ENCODE peak calls at places on chromosomes 7 and 10, in six cellular contexts. V is NCI-H1417, F is smooth muscle cell of the brain vasculature, Q is A549, I is H54, P is memory B cell. Y is an unnamed sample.

GRCh38 chr10:59366310-59366709 is 4.0 kb upstream of the FAM13C start:
- DNase-seq in V (no peak), P (no peak), F (no peak), I (no peak), Q (no peak), Y (no peak)

GRCh38 chr10:59325116-59325515 is 37.2 kb downstream of the FAM13C start:
- DNase-seq in P (no peak), I (no peak), Q (no peak), V (no peak), F (no peak), Y (no peak)

GRCh38 chr10:105793071-105793470 is 1152.0 kb downstream of the SORCS3 start:
- DNase-seq in I (no peak), F (no peak), V (no peak), P (no peak), Q (no peak), Y (no peak)

GRCh38 chr10:86071145-86071544 is 295.4 kb downstream of the GRID1 start:
- DNase-seq in V (no peak), Q (no peak), P (no peak), I (no peak), F (no peak), Y (no peak)

GRCh38 chr7:102892631-102893278 is 20.0 kb upstream of the LRRC17 start:
- DNase-seq in V (no peak), P (no peak), Q (no peak), I (no peak), F (no peak), Y (no peak)

GRCh38 chr10:79196470-79197461 is 128.0 kb downstream of the ZMIZ1 start:
- DNase-seq in P (peak), V (peak), Q (peak), F (no peak), I (peak), Y (peak)

GRCh38 chr10:70302292-70302691 is 18.5 kb upstream of the NPFFR1 start:
- DNase-seq in I (no peak), P (no peak), Q (no peak), F (no peak), V (no peak), Y (no peak)

GRCh38 chr7:123966936-123967335 is 41.9 kb downstream of the SPAM1 start:
- DNase-seq in P (no peak), Q (no peak), F (no peak), I (no peak), V (no peak), Y (no peak)

GRCh38 chr10:72058989-72059842 is 29.1 kb downstream of the SPOCK2 start:
- DNase-seq in V (no peak), F (no peak), P (no peak), Q (no peak), I (no peak), Y (no peak)

GRCh38 chr10:72186633-72187330 is 29.0 kb upstream of the ANAPC16 start:
- DNase-seq in I (no peak), P (no peak), Q (no peak), V (no peak), F (no peak), Y (peak)

GRCh38 chr10:78451592-78451991 is 417.9 kb downstream of the RPS24 start:
- DNase-seq in P (no peak), V (no peak), Q (no peak), F (no peak), I (no peak), Y (no peak)

GRCh38 chr10:129421399-129421798 is 45.6 kb upstream of the MGMT start:
- DNase-seq in Q (no peak), V (no peak), P (no peak), F (no peak), I (no peak), Y (no peak)

GRCh38 chr7:100567045-100567730 is 6.5 kb downstream of the SAP25 start:
- DNase-seq in V (no peak), Q (no peak), P (no peak), F (no peak), I (no peak), Y (no peak)

GRCh38 chr10:117136391-117136975 is 1.6 kb downstream of the VAX1 start:
- DNase-seq in Q (no peak), P (no peak), V (no peak), F (no peak), I (no peak), Y (no peak)

GRCh38 chr7:57437581-57437980 is 12.4 kb upstream of the ZNF716 start:
- DNase-seq in F (no peak), I (no peak), Q (no peak), V (no peak), P (no peak), Y (no peak)

GRCh38 chr10:28520346-28520745 is 12.6 kb upstream of the WAC start:
- DNase-seq in Q (no peak), P (no peak), V (no peak), I (no peak), F (no peak), Y (no peak)

GRCh38 chr7:81457858-81458522 is 311.9 kb downstream of the HGF start:
- DNase-seq in I (no peak), Q (peak), F (no peak), V (peak), P (no peak), Y (peak)

GRCh38 chr7:131218727-131219128 is 108.9 kb upstream of the MKLN1 start:
- DNase-seq in I (no peak), F (no peak), Q (no peak), P (no peak), V (no peak), Y (no peak)

GRCh38 chr10:133099571-133099970 is 11.8 kb downstream of the ADGRA1 start:
- DNase-seq in Q (no peak), V (no peak), F (no peak), P (no peak), I (no peak), Y (no peak)

GRCh38 chr7:26307226-26307625 is 15.6 kb downstream of the SNX10 start:
- DNase-seq in I (peak), V (no peak), Q (no peak), F (no peak), P (no peak), Y (no peak)

GRCh38 chr7:140211698-140212097 is 34.9 kb upstream of the KDM7A start:
- DNase-seq in V (no peak), Q (no peak), I (no peak), P (no peak), F (no peak), Y (no peak)

GRCh38 chr7:100435401-100436304 is 644 bp downstream of the PPP1R35 start:
- DNase-seq in P (no peak), Q (peak), F (no peak), I (peak), V (peak), Y (no peak)

GRCh38 chr10:74419491-74420466 is 268.8 kb downstream of the ADK start:
- DNase-seq in F (no peak), I (no peak), P (peak), V (peak), Q (peak), Y (peak)

GRCh38 chr10:3785849-3786290 is 861 bp upstream of the KLF6 start:
- DNase-seq in P (peak), I (no peak), V (no peak), F (no peak), Q (peak), Y (no peak)

GRCh38 chr7:20152511-20152910 is 64.7 kb downstream of the MACC1 start:
- DNase-seq in F (no peak), V (no peak), P (no peak), Q (no peak), I (no peak), Y (no peak)

GRCh38 chr7:2451171-2452073 is 24.8 kb downstream of the GRIFIN start:
- DNase-seq in P (peak), V (peak), F (no peak), I (peak), Q (peak), Y (no peak)

GRCh38 chr10:31320598-31321211 is 1.7 kb downstream of the ZEB1 start:
- DNase-seq in I (peak), P (peak), F (no peak), Q (peak), V (peak), Y (peak)

GRCh38 chr7:2034291-2035201 is 198.2 kb downstream of the MAD1L1 start:
- DNase-seq in Q (no peak), I (no peak), P (no peak), V (no peak), F (no peak), Y (no peak)

GRCh38 chr10:111247781-111248389 is 171.1 kb downstream of the ADRA2A start:
- DNase-seq in V (no peak), F (no peak), I (no peak), P (no peak), Q (no peak), Y (no peak)

GRCh38 chr10:104201636-104202035 is 30.5 kb downstream of the CFAP43 start:
- DNase-seq in P (no peak), Q (no peak), I (no peak), V (no peak), F (no peak), Y (no peak)

GRCh38 chr7:101167645-101168411 is 2.5 kb upstream of the VGF start:
- DNase-seq in I (no peak), Q (no peak), P (no peak), V (no peak), F (no peak), Y (no peak)

GRCh38 chr10:49552277-49552676 is 13.4 kb upstream of the ERCC6 start:
- DNase-seq in F (no peak), P (no peak), V (no peak), Q (peak), I (no peak), Y (no peak)